ENCODE peak calls at places on chromosomes 12 and 14, in four cellular contexts. One of them, this sample, is unnamed.

GRCh38 chr14:39488600-39488999 is 56.4 kb upstream of the FBXO33 start:
- DNase-seq in body of pancreas: no peak
- DNase-seq in ACHN: no peak
- DNase-seq in activated CD8-positive, alpha-beta memory T cell treated with anti-CD3 and anti-CD28 coated beads for 1 hour: no peak
- DNase-seq in this sample: no peak

GRCh38 chr12:98752726-98753125 is 107.6 kb downstream of the APAF1 start:
- DNase-seq in body of pancreas: no peak
- DNase-seq in ACHN: no peak
- DNase-seq in activated CD8-positive, alpha-beta memory T cell treated with anti-CD3 and anti-CD28 coated beads for 1 hour: no peak
- DNase-seq in this sample: no peak

GRCh38 chr12:80032967-80033366 is 66.4 kb upstream of the OTOGL start:
- DNase-seq in body of pancreas: no peak
- DNase-seq in ACHN: no peak
- DNase-seq in activated CD8-positive, alpha-beta memory T cell treated with anti-CD3 and anti-CD28 coated beads for 1 hour: no peak
- DNase-seq in this sample: no peak

GRCh38 chr14:24710403-24711063 is 76.5 kb upstream of the GZMB start:
- DNase-seq in body of pancreas: peak; percentile 65
- DNase-seq in ACHN: peak; percentile 47
- DNase-seq in activated CD8-positive, alpha-beta memory T cell treated with anti-CD3 and anti-CD28 coated beads for 1 hour: no peak
- DNase-seq in this sample: peak; percentile 82

GRCh38 chr12:120705618-120706017 is 4.6 kb upstream of the UNC119B start:
- DNase-seq in body of pancreas: no peak
- DNase-seq in ACHN: no peak
- DNase-seq in activated CD8-positive, alpha-beta memory T cell treated with anti-CD3 and anti-CD28 coated beads for 1 hour: no peak
- DNase-seq in this sample: no peak

GRCh38 chr14:101507306-101508150 is 53.8 kb upstream of the DIO3 start:
- DNase-seq in body of pancreas: no peak
- DNase-seq in ACHN: no peak
- DNase-seq in activated CD8-positive, alpha-beta memory T cell treated with anti-CD3 and anti-CD28 coated beads for 1 hour: no peak
- DNase-seq in this sample: peak; percentile 26

GRCh38 chr14:99513183-99513694 is 32.0 kb downstream of the CCNK start:
- DNase-seq in body of pancreas: no peak
- DNase-seq in ACHN: no peak
- DNase-seq in activated CD8-positive, alpha-beta memory T cell treated with anti-CD3 and anti-CD28 coated beads for 1 hour: no peak
- DNase-seq in this sample: no peak

GRCh38 chr14:105857223-105857815 is 330.9 kb downstream of the TMEM121 start:
- DNase-seq in body of pancreas: no peak
- DNase-seq in ACHN: no peak
- DNase-seq in activated CD8-positive, alpha-beta memory T cell treated with anti-CD3 and anti-CD28 coated beads for 1 hour: no peak
- DNase-seq in this sample: peak; percentile 9

GRCh38 chr14:105168496-105168978 is at the start of gene JAG2:
- DNase-seq in body of pancreas: peak; percentile 67
- DNase-seq in ACHN: peak; percentile 39
- DNase-seq in activated CD8-positive, alpha-beta memory T cell treated with anti-CD3 and anti-CD28 coated beads for 1 hour: peak; percentile 30
- DNase-seq in this sample: peak; percentile 82

GRCh38 chr14:24875203-24875840 is 174.6 kb downstream of the STXBP6 start:
- DNase-seq in body of pancreas: no peak
- DNase-seq in ACHN: no peak
- DNase-seq in activated CD8-positive, alpha-beta memory T cell treated with anti-CD3 and anti-CD28 coated beads for 1 hour: no peak
- DNase-seq in this sample: no peak